ENCODE peak calls at places on chromosomes 6 and 20, in six cellular contexts. D, Z, Q, L, O and W are unnamed samples.

GRCh38 chr20:37311710-37312355 is 22.4 kb downstream of the MANBAL start:
- DNase-seq in D (no peak), Z (no peak), Q (no peak), L (no peak), O (no peak), W (no peak)

GRCh38 chr20:17662333-17663039 is 19.6 kb downstream of the RRBP1 start:
- DNase-seq in D (no peak), Z (no peak), Q (no peak), L (no peak), O (no peak), W (no peak)

GRCh38 chr20:48006036-48006833 is 221.0 kb upstream of the SULF2 start:
- DNase-seq in D (no peak), Z (no peak), Q (no peak), L (no peak), O (no peak), W (no peak)

GRCh38 chr20:64102647-64103354 is 4.6 kb downstream of the NPBWR2 start:
- DNase-seq in D (peak), Z (no peak), Q (no peak), L (no peak), O (no peak), W (no peak)

GRCh38 chr6:69865126-69865525 is 1.2 kb upstream of the COL19A1 start:
- DNase-seq in D (no peak), Z (no peak), Q (no peak), L (no peak), O (no peak), W (no peak)

GRCh38 chr6:164095056-164095455 is 680.5 kb downstream of the QKI start:
- DNase-seq in D (no peak), Z (no peak), Q (no peak), L (no peak), O (no peak), W (no peak)

GRCh38 chr6:48236375-48236774 is 125.4 kb upstream of the PTCHD4 start:
- DNase-seq in D (no peak), Z (no peak), Q (no peak), L (no peak), O (no peak), W (no peak)

GRCh38 chr6:89353702-89354392 is 1.3 kb upstream of the UBE2J1 start:
- DNase-seq in D (no peak), Z (no peak), Q (no peak), L (no peak), O (no peak), W (no peak)

GRCh38 chr6:23277521-23278227 is 708.3 kb downstream of the HDGFL1 start:
- DNase-seq in D (no peak), Z (no peak), Q (no peak), L (no peak), O (no peak), W (peak)

GRCh38 chr6:125952764-125953501 is 3.6 kb upstream of the HINT3 start:
- DNase-seq in D (peak), Z (no peak), Q (no peak), L (no peak), O (no peak), W (peak)

GRCh38 chr6:38813451-38813850 is 98.3 kb downstream of the DNAH8 start:
- DNase-seq in D (no peak), Z (no peak), Q (no peak), L (no peak), O (no peak), W (no peak)

GRCh38 chr6:168373389-168373788 is 53.8 kb upstream of the DACT2 start:
- DNase-seq in D (no peak), Z (no peak), Q (no peak), L (no peak), O (no peak), W (no peak)

GRCh38 chr20:45305262-45305661 is 1.4 kb upstream of the RBPJL start:
- DNase-seq in D (no peak), Z (no peak), Q (no peak), L (no peak), O (no peak), W (no peak)

GRCh38 chr6:15457903-15458530 is 204.8 kb downstream of the DTNBP1 start:
- DNase-seq in D (no peak), Z (no peak), Q (no peak), L (no peak), O (no peak), W (no peak)

GRCh38 chr6:28585335-28585734 is 59.7 kb downstream of the GPX5 start:
- DNase-seq in D (no peak), Z (no peak), Q (no peak), L (no peak), O (no peak), W (no peak)

GRCh38 chr6:149108398-149109100 is 209.0 kb upstream of the TAB2 start:
- DNase-seq in D (no peak), Z (no peak), Q (no peak), L (no peak), O (no peak), W (no peak)

GRCh38 chr6:165205632-165206031 is 103.8 kb downstream of the C6orf118 start:
- DNase-seq in D (no peak), Z (no peak), Q (no peak), L (no peak), O (no peak), W (no peak)

GRCh38 chr20:41895633-41896032 is 277.5 kb upstream of the CHD6 start:
- DNase-seq in D (no peak), Z (no peak), Q (no peak), L (no peak), O (no peak), W (no peak)

GRCh38 chr20:43985121-43985520 is 70.5 kb downstream of the TOX2 start:
- DNase-seq in D (no peak), Z (no peak), Q (no peak), L (no peak), O (no peak), W (no peak)

GRCh38 chr6:151475653-151476523 is 17.9 kb upstream of the CCDC170 start:
- DNase-seq in D (peak), Z (peak), Q (no peak), L (peak), O (no peak), W (peak)

GRCh38 chr20:57439432-57439831 is 48.2 kb downstream of the RBM38 start:
- DNase-seq in D (peak), Z (no peak), Q (peak), L (no peak), O (peak), W (no peak)

GRCh38 chr20:59518881-59519706 is 85.2 kb upstream of the PHACTR3 start:
- DNase-seq in D (peak), Z (no peak), Q (no peak), L (peak), O (no peak), W (peak)

GRCh38 chr6:140040391-140040790 is 665.9 kb upstream of the CITED2 start:
- DNase-seq in D (no peak), Z (no peak), Q (no peak), L (no peak), O (no peak), W (no peak)

GRCh38 chr20:32249030-32249738 is 28.3 kb upstream of the KIF3B start:
- DNase-seq in D (no peak), Z (no peak), Q (no peak), L (peak), O (no peak), W (no peak)

GRCh38 chr20:62203378-62204030 is 16.6 kb downstream of the HRH3 start:
- DNase-seq in D (no peak), Z (no peak), Q (no peak), L (no peak), O (no peak), W (no peak)

GRCh38 chr6:82085701-82086100 is 161.8 kb downstream of the IBTK start:
- DNase-seq in D (no peak), Z (no peak), Q (no peak), L (no peak), O (no peak), W (no peak)

GRCh38 chr6:63740709-63741108 is 105.1 kb downstream of the PHF3 start:
- DNase-seq in D (no peak), Z (no peak), Q (no peak), L (no peak), O (no peak), W (no peak)

GRCh38 chr6:93036835-93037234 is 382.5 kb downstream of the EPHA7 start:
- DNase-seq in D (no peak), Z (no peak), Q (no peak), L (no peak), O (no peak), W (no peak)

GRCh38 chr20:37925265-37926165 is 22.6 kb downstream of the VSTM2L start:
- DNase-seq in D (no peak), Z (no peak), Q (no peak), L (no peak), O (no peak), W (no peak)

GRCh38 chr6:99353126-99353525 is 3.7 kb upstream of the FAXC start:
- DNase-seq in D (peak), Z (no peak), Q (no peak), L (no peak), O (no peak), W (no peak)

GRCh38 chr20:31560094-31560899 is 44.8 kb upstream of the ID1 start:
- DNase-seq in D (peak), Z (peak), Q (peak), L (peak), O (peak), W (peak)

GRCh38 chr6:106226676-106227075 is 98.9 kb downstream of the ATG5 start:
- DNase-seq in D (no peak), Z (no peak), Q (no peak), L (no peak), O (no peak), W (no peak)

GRCh38 chr6:108653864-108654402 is 93.2 kb downstream of the FOXO3 start:
- DNase-seq in D (no peak), Z (no peak), Q (peak), L (no peak), O (peak), W (no peak)

GRCh38 chr6:119856136-119856535 is 506.6 kb upstream of the MAN1A1 start:
- DNase-seq in D (no peak), Z (no peak), Q (no peak), L (no peak), O (no peak), W (no peak)

GRCh38 chr20:47358672-47359532 is 2.4 kb upstream of the ZMYND8 start:
- DNase-seq in D (peak), Z (peak), Q (peak), L (no peak), O (peak), W (peak)